ENCODE peak calls at places on chromosomes 6 and 20, in four cellular contexts. A is CD8-positive, alpha-beta T cell; C is BE2C; V is lower lobe of right lung. D is an unnamed sample.

GRCh38 chr6:154995241-154996162 is at the start of gene TIAM2:
- DNase-seq in A (no peak), C (peak; percentile 61), V (no peak), D (peak; percentile 30)

GRCh38 chr20:18719426-18719825 is 94.2 kb upstream of the SCP2D1 start:
- DNase-seq in A (no peak), C (no peak), V (no peak), D (no peak)

GRCh38 chr20:21529863-21530262 is 16.0 kb upstream of the NKX2-2 start:
- DNase-seq in A (no peak), C (no peak), V (no peak), D (peak; percentile 45)

GRCh38 chr6:33895296-33895695 is 91.5 kb upstream of the MLN start:
- DNase-seq in A (no peak), C (no peak), V (peak; percentile 26), D (no peak)

GRCh38 chr6:140020207-140020791 is 645.9 kb upstream of the CITED2 start:
- DNase-seq in A (no peak), C (no peak), V (no peak), D (no peak)

GRCh38 chr6:121430514-121431460 is 4.7 kb upstream of the GJA1 start:
- DNase-seq in A (no peak), C (no peak), V (no peak), D (peak; percentile 69)

GRCh38 chr20:50325651-50326050 is 135.0 kb downstream of the CEBPB start:
- DNase-seq in A (no peak), C (no peak), V (no peak), D (no peak)

GRCh38 chr20:23022849-23023248 is 12.3 kb upstream of the SSTR4 start:
- DNase-seq in A (no peak), C (no peak), V (no peak), D (no peak)

GRCh38 chr6:144898741-144899140 is 613.6 kb downstream of the UTRN start:
- DNase-seq in A (no peak), C (no peak), V (no peak), D (no peak)

GRCh38 chr6:154567695-154568220 is 57.3 kb upstream of the CNKSR3 start:
- DNase-seq in A (no peak), C (no peak), V (no peak), D (no peak)

GRCh38 chr6:116616757-116617093 is 446 bp downstream of the RSPH4A start:
- DNase-seq in A (no peak), C (peak; percentile 11), V (no peak), D (peak; percentile 5)

GRCh38 chr20:41176711-41177552 is 39.6 kb downstream of the PLCG1 start:
- DNase-seq in A (no peak), C (no peak), V (no peak), D (no peak)

GRCh38 chr6:28737750-28738395 is 185.9 kb downstream of the TRIM27 start:
- DNase-seq in A (no peak), C (no peak), V (no peak), D (peak; percentile 50)

GRCh38 chr6:43062818-43063217 is 3.4 kb downstream of the KLC4 start:
- DNase-seq in A (no peak), C (no peak), V (no peak), D (no peak)

GRCh38 chr6:12957321-12958051 is 240.9 kb downstream of the PHACTR1 start:
- DNase-seq in A (peak; percentile 52), C (no peak), V (peak; percentile 87), D (peak; percentile 51)

GRCh38 chr6:10801224-10801848 is 37.0 kb downstream of the MAK start:
- DNase-seq in A (peak; percentile 77), C (peak; percentile 50), V (peak; percentile 56), D (peak; percentile 64)

GRCh38 chr6:35448191-35448590 is 3.9 kb upstream of the FANCE start:
- DNase-seq in A (no peak), C (peak; percentile 63), V (no peak), D (no peak)

GRCh38 chr6:138489846-138490245 is 9.4 kb downstream of the NHSL1 start:
- DNase-seq in A (no peak), C (no peak), V (no peak), D (no peak)

GRCh38 chr6:46947497-46947896 is 25.8 kb upstream of the ADGRF5 start:
- DNase-seq in A (no peak), C (no peak), V (no peak), D (no peak)

GRCh38 chr6:34919651-34920050 is 30.6 kb downstream of the ANKS1A start:
- DNase-seq in A (no peak), C (no peak), V (no peak), D (peak; percentile 64)

GRCh38 chr6:167670938-167671338 is 155.8 kb upstream of the AFDN start:
- DNase-seq in A (no peak), C (no peak), V (no peak), D (no peak)

GRCh38 chr6:167669870-167670802 is 156.6 kb upstream of the AFDN start:
- DNase-seq in A (no peak), C (no peak), V (no peak), D (no peak)

GRCh38 chr6:167673951-167674350 is 152.8 kb upstream of the AFDN start:
- DNase-seq in A (no peak), C (no peak), V (no peak), D (no peak)

GRCh38 chr6:167671977-167672687 is 154.6 kb upstream of the AFDN start:
- DNase-seq in A (no peak), C (no peak), V (no peak), D (no peak)

GRCh38 chr6:167672738-167673137 is 154.0 kb upstream of the AFDN start:
- DNase-seq in A (no peak), C (no peak), V (no peak), D (no peak)
- H3K4me1 ChIP-seq in A (no peaks in the 10 kb centered on the region), C (no peaks in the 10 kb centered on the region), V (peaks cover 22% of the 10 kb centered on the region), D (peaks cover 4% of the 10 kb centered on the region)

DNA sequence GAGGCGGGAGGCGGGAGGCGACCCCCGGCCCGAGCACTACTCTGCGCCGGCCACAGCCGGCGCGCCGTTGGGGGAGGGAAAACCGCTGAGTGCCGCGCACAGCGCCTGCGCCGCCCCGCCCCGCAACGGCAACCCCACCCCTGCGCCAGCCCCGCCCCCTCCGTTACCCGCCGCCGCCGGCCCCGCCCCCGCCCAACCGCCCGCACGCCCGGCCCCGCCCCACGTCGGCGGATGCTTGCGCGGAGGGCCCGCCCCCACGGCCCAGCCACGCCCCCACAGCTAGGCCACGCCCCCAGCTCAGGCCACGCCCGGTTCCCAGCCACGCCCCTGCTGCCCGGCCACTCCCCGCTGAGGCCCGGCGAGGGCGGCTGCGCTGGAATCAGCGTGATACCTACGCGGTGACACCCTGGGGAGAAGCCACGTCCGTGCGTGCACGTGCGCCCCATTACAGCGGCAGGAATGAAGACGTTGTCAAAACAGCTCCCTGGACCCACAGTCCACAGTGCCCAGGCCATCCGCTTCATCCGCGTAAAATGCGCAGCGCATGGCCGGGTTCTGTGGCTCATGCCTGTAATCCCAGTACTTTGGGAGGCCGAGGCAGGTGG is at the start of gene TCFL5:
- DNase-seq in A (peak; percentile 99), C (peak; percentile 92), V (peak; percentile 92), D (peak; percentile 84)
- H3K4me1 ChIP-seq in A (peaks cover 15% of the 10 kb centered on the region), C (peaks cover 13% of the 10 kb centered on the region), V (peaks cover 14% of the 10 kb centered on the region), D (peaks cover 10% of the 10 kb centered on the region)

DNA sequence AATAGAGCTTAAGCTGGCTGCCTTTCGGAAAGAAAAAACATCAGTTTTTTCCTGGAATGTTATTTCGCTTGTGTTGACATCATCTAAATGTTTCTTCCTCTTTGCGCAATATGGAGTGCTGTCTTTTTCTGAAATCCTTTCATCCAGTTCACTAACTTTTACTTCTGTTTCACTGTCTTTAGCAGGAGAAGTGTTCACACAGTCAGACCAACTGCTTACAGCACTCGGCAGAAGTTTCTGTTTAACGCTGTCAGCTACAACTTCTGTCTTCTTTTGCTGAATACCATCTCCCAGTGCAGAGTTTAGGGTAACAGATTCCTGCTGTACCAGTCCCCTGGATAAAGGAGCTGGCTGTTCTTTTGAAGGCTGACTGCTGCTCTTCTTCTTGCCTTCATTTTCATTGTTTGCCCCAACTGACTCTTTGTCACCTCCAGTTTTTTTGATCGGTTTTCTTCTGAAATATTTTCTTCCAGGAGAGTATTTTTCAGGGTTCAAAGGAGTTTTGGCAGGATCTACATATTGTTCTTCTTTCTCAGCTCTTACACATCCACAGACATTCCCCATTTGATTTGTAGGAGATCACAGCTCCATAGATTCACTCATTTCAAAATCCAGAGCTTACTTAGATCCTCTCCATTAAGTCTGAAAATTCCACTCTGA is 50.0 kb upstream of the DST start:
- DNase-seq in A (no peak), C (no peak), V (no peak), D (peak; percentile 60)
- H3K4me1 ChIP-seq in A (no peaks in the 10 kb centered on the region), C (no peaks in the 10 kb centered on the region), V (peaks cover 14% of the 10 kb centered on the region), D (peaks cover 37% of the 10 kb centered on the region)

DNA sequence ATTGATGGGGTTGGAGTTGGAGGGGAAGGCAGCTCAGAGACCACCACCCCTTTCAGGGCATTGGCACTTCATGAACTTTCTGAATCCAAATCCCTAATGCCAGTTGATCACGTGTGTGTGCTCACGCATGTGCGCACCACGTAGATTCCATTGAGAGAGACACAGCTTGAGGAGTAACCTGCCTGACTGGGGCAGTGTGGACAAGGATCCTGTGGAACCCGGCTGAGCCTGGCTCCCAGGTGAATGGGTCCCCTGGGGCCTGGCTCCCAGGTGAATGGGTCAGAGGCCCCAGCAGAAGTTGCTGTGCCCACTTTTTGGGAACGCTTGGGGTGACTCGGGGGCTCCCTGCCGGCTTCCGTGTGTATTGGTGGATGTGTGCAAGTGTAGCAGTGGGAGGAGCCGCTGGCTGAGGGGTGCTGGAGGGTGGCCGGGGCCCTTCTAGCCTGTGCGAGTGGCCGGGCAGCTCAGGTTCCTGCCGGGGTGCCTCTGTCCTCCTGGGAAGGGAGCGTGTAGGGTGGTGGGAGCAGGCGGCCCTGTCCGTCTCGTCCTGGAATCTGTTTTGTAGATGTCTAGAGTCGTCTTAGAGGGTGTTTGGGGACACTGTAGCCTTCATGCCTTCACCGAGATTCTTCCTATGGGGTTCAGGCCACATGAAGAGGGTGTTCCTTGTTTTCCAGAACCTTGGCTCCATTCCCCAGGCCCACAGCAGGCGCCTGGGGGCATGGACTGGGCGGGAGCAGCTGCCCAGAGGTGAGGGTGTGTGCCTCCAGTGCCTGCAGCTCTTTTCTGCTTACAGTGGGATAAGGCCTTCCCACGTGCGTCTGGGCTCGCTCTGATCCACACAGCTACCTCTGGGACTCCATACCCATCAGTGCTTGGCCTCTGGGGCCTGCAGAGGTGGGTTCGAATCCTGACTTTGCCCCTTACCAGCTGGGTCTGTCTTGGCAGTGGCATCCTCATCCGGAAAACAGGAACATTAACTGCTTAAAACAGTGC is 3.2 kb downstream of the RBM38 start:
- DNase-seq in A (no peak), C (no peak), V (peak; percentile 39), D (no peak)
- H3K4me1 ChIP-seq in A (peaks cover 76% of the 10 kb centered on the region), C (peaks cover 10% of the 10 kb centered on the region), V (peaks cover 79% of the 10 kb centered on the region), D (peaks cover 17% of the 10 kb centered on the region)

DNA sequence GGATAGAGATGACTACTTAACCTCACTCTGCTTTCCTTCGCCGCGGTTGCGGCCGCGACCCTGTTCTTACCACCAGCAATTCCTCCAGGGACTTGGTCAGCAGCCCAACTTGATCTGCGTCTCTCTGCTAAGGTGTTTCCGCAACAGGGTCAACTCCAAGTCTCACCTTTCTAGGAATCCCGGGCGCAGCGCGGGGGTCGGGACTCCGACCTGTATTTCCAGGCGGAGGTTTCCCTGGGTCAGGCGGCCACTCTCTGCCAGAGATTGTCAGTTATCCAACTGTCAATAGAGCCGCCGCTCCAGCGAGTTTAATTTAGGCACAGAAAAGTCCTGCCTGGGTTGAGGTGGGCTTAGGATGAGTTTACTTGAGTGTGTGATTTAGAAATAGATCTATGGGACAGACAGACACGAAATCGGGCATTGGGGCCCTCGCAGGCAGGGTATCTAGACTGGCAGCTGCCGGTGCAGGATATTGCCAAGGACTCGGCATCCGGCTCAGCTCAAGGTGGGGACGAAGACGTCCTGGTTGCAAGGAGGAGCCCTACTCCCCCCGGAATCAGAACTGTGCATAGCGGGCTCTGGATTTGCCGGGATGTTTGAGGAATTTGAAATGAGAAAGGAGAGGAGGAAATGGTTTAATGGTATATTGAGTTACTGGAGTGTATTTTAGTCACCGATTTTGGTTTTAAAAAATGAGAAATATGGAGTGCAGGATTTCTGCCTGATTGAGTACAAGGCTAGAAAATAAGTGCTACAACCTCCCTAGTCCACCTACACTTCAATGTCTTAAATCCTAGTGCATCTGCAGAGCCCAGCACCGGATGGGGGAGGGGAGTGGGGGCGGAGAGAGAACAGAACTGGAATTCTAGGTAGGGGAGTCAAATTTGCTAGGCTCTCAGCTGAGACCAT is 23.7 kb downstream of the POM121L2 start:
- DNase-seq in A (no peak), C (no peak), V (no peak), D (no peak)
- H3K4me1 ChIP-seq in A (no peaks in the 10 kb centered on the region), C (no peaks in the 10 kb centered on the region), V (no peaks in the 10 kb centered on the region), D (no peaks in the 10 kb centered on the region)